ENCODE peak calls at places on chromosome 1, in four cellular contexts. V is stimulated activated CD8-positive, alpha-beta memory T cell treated with anti-CD3 and anti-CD28 coated beads, Interleukin-4, amount 100 ng/mL, for 1 hour; E is stimulated activated CD4-positive, alpha-beta T cell treated with anti-CD3 and anti-CD28 coated beads, Interleukin-2, amount 100 ng/mL, for 48 hours; X is CD4-positive, alpha-beta T cell. C is an unnamed sample.

GRCh38 chr1:3889952-3890351 is 10.1 kb downstream of the C1orf174 start:
- DNase-seq in E (no peak), X (no peak), V (no peak), C (no peak)

GRCh38 chr1:67618285-67619018 is 66.5 kb upstream of the GADD45A start:
- DNase-seq in V (no peak), X (no peak), E (no peak), C (no peak)

GRCh38 chr1:171910786-171911185 is 69.5 kb downstream of the DNM3 start:
- DNase-seq in X (no peak), E (no peak), V (no peak), C (no peak)

GRCh38 chr1:6298940-6299465 is 38.1 kb upstream of the GPR153 start:
- DNase-seq in V (no peak), X (no peak), E (no peak), C (no peak)

GRCh38 chr1:27994060-27994459 is 34.3 kb downstream of the XKR8 start:
- DNase-seq in V (no peak), E (no peak), X (no peak), C (no peak)

GRCh38 chr1:115465802-115466363 is 127.8 kb upstream of the NGF start:
- DNase-seq in X (no peak), V (no peak), E (no peak), C (no peak)

GRCh38 chr1:167605576-167605975 is 24.5 kb upstream of the RCSD1 start:
- DNase-seq in X (no peak), V (no peak), E (no peak), C (no peak)

GRCh38 chr1:203638914-203639313 is 12.3 kb downstream of the ATP2B4 start:
- DNase-seq in V (no peak), E (no peak), X (no peak), C (no peak)

GRCh38 chr1:24413350-24414163 is at the start of gene STPG1:
- DNase-seq in X (peak), V (no peak), E (peak), C (peak)

GRCh38 chr1:183484254-183484653 is 12.0 kb downstream of the SMG7 start:
- DNase-seq in X (no peak), V (no peak), E (no peak), C (no peak)

GRCh38 chr1:203520315-203520714 is 26.4 kb downstream of the OPTC start:
- DNase-seq in V (no peak), E (no peak), X (no peak), C (no peak)

GRCh38 chr1:205032512-205032911 is 10.5 kb upstream of the CNTN2 start:
- DNase-seq in E (no peak), X (no peak), V (no peak), C (peak)

GRCh38 chr1:203100163-203100867 is 14.5 kb upstream of the MYOG start:
- DNase-seq in E (no peak), X (no peak), V (no peak), C (no peak)

GRCh38 chr1:23591460-23592208 is 32.3 kb upstream of the ID3 start:
- DNase-seq in E (no peak), V (no peak), X (no peak), C (no peak)

GRCh38 chr1:204359474-204360255 is at the start of gene PLEKHA6:
- DNase-seq in X (no peak), V (no peak), E (no peak), C (peak)

GRCh38 chr1:168842916-168843315 is 113.9 kb upstream of the DPT start:
- DNase-seq in V (no peak), E (no peak), X (no peak), C (no peak)

GRCh38 chr1:166489670-166490436 is 323.1 kb upstream of the FAM78B start:
- DNase-seq in E (peak), X (peak), V (peak), C (no peak)

GRCh38 chr1:220879509-220880366 is 495 bp downstream of the HLX start:
- DNase-seq in V (no peak), X (no peak), E (no peak), C (no peak)

GRCh38 chr1:15173863-15174614 is 20.5 kb downstream of the TMEM51 start:
- DNase-seq in X (no peak), V (no peak), E (no peak), C (no peak)

GRCh38 chr1:8681317-8681650 is 136.2 kb downstream of the RERE start:
- DNase-seq in V (no peak), X (no peak), E (no peak), C (no peak)

GRCh38 chr1:218659911-218660677 is 315.0 kb downstream of the TGFB2 start:
- DNase-seq in E (no peak), X (no peak), V (no peak), C (no peak)